ENCODE peak calls at places on chromosomes 4 and X, in five cellular contexts. R, T, B, V and E are unnamed samples.

GRCh38 chr4:147924604-147925412 is 192.9 kb downstream of the ARHGAP10 start:
- DNase-seq in R (peak), T (peak), B (no peak), V (no peak), E (peak)

GRCh38 chr4:26522478-26522877 is 32.2 kb upstream of the CCKAR start:
- DNase-seq in R (peak), T (no peak), B (no peak), V (peak), E (no peak)

GRCh38 chrX:53356186-53356585 is 66.3 kb downstream of the SMC1A start:
- DNase-seq in R (peak), T (peak), B (no peak), V (no peak), E (no peak)

GRCh38 chrX:20218809-20219505 is 47.8 kb downstream of the RPS6KA3 start:
- DNase-seq in R (no peak), T (no peak), B (no peak), V (no peak), E (peak)

GRCh38 chr4:93759506-93759905 is 69.0 kb upstream of the ATOH1 start:
- DNase-seq in R (peak), T (no peak), B (no peak), V (no peak), E (no peak)

GRCh38 chr4:139457318-139457717 is 3.4 kb downstream of the RAB33B start:
- DNase-seq in R (peak), T (no peak), B (no peak), V (no peak), E (no peak)

GRCh38 chrX:70694339-70695122 is 214.0 kb downstream of the TEX11 start:
- DNase-seq in R (no peak), T (no peak), B (no peak), V (no peak), E (no peak)

GRCh38 chr4:74156521-74156920 is 1.4 kb upstream of the MTHFD2L start:
- DNase-seq in R (no peak), T (no peak), B (no peak), V (no peak), E (no peak)

GRCh38 chr4:149690726-149691125 is 124.9 kb downstream of the IQCM start:
- DNase-seq in R (no peak), T (no peak), B (no peak), V (no peak), E (no peak)

GRCh38 chr4:1554876-1555265 is 129.2 kb downstream of the FAM53A start:
- DNase-seq in R (no peak), T (no peak), B (no peak), V (no peak), E (no peak)

GRCh38 chrX:40108959-40109287 is 11.2 kb upstream of the BCOR start:
- DNase-seq in R (peak), T (peak), B (peak), V (no peak), E (peak)

GRCh38 chr4:186029731-186030421 is 39.1 kb upstream of the TLR3 start:
- DNase-seq in R (peak), T (peak), B (no peak), V (peak), E (no peak)

GRCh38 chr4:153479118-153479517 is 13.0 kb downstream of the TMEM131L start:
- DNase-seq in R (no peak), T (no peak), B (no peak), V (no peak), E (no peak)

GRCh38 chr4:68076194-68076593 is 53.5 kb downstream of the TMPRSS11F start:
- DNase-seq in R (no peak), T (no peak), B (no peak), V (no peak), E (no peak)
- TF ChIP-seq CTCF in R (no peak), T (no peak), B (no peak), V (no peak), E (no peak)

DNA sequence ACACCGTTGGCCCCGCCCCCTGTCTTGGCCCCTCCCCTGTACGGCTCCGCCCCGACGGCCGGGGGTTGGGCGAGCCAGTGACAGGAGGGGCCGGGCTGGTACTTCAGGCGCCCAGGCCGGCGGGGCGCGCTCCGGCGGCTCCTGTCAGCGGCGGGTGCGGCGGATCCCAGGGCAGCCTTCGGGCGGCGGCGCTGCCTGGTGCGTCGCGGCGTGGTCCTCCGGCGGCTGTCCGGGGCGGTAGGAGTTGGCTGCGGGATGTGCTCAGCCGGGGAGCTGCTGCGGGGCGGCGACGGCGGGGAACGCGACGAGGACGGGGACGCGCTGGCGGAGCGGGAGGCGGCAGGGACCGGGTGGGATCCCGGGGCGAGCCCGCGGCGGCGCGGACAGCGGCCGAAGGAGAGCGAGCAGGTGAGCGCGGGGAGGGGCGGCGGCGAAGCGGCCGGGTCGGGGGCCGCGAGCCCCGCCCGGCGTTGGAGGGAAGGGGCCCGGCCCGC is at the start of gene FAM241A:
- DNase-seq in R (peak), T (peak), B (peak), V (no peak), E (peak)
- TF ChIP-seq CTCF in R (no peak), T (no peak), B (no peak), V (no peak), E (no peak)

GRCh38 chrX:77448170-77448569 is 981 bp downstream of the FGF16 start:
- DNase-seq in R (no peak), T (no peak), B (no peak), V (no peak), E (peak)

GRCh38 chrX:77444075-77444474 is 3.1 kb upstream of the FGF16 start:
- DNase-seq in R (peak), T (no peak), B (no peak), V (no peak), E (no peak)

GRCh38 chrX:77447339-77448149 is at the start of gene FGF16:
- DNase-seq in R (peak), T (peak), B (no peak), V (no peak), E (peak)

GRCh38 chrX:77446840-77447239 is 349 bp upstream of the FGF16 start:
- DNase-seq in R (peak), T (no peak), B (no peak), V (no peak), E (peak)

DNA sequence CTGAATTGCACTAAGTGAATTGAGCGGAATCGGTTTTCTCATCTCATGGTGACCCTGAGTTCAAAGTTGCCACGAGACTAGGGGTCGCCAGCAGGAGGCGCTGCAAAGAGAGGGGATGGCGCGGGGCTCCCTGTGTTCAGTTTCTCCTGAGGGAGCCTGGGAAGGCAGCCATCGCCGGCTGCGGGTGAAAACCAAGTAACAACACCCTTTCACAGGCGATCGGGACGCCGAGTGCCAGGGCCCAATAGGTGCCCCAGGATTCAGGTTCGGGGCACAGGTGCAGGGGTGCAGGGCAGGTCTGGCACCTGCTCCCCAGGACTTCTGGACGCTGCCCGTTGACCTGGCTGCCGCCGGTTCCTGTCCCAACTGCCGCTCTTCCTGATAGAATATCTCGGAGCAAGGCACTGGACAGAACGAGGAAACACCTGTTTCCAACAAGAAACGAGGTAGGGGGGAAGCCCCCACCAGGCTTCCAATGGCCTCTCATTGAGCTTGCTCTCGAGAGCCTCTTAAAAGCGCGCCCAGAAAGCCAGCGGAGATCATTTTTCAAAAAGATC is 1.1 kb upstream of the FGF16 start:
- DNase-seq in R (no peak), T (peak), B (peak), V (no peak), E (peak)
- TF ChIP-seq CTCF in R (no peak), T (peak), B (peak), V (peak), E (peak)

GRCh38 chrX:28585767-28586166 is 1.5 kb upstream of the IL1RAPL1 start:
- DNase-seq in R (no peak), T (no peak), B (no peak), V (no peak), E (no peak)

GRCh38 chrX:28589048-28589447 is 1.8 kb downstream of the IL1RAPL1 start:
- DNase-seq in R (no peak), T (no peak), B (no peak), V (no peak), E (no peak)

GRCh38 chrX:28584025-28584424 is 3.2 kb upstream of the IL1RAPL1 start:
- DNase-seq in R (no peak), T (no peak), B (no peak), V (no peak), E (no peak)

GRCh38 chrX:28586291-28586690 is 955 bp upstream of the IL1RAPL1 start:
- DNase-seq in R (no peak), T (peak), B (no peak), V (no peak), E (peak)

DNA sequence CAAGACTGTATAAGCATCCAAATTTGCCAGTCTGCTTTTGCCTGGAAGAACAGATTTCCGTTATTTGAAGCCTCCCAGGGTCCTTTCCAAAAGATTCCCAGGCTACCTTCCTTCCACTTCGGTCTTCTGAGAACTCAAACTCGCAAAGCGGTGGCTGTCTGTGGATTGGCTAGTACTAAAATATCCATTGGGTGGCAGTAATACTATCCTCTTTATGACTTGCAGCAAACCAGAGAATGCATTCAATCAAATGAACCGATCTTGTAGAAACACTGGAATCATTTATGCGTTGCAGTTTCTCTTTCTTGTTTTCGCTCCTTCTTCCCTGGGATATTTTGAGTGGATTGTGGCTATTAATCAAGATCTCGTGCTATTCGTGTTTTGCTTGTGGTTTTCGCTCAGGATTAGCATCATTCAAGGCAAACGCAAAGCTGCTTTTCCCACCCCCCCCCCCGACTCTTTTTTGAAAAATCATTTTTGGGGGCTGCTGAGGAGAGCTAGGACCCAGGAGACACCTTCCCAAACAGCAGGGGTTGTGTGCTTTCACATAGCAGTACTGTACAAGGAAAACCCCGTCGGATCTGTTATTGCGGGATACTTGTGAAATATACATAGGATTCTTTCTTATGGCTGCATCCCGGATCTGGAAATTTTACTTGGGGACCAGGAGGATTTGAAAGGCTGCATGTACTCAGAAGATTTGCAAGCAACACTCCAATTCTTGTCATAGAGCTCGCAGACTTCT is at the start of gene IL1RAPL1:
- DNase-seq in R (peak), T (no peak), B (no peak), V (peak), E (no peak)
- TF ChIP-seq CTCF in R (peak), T (no peak), B (peak), V (peak), E (no peak)

DNA sequence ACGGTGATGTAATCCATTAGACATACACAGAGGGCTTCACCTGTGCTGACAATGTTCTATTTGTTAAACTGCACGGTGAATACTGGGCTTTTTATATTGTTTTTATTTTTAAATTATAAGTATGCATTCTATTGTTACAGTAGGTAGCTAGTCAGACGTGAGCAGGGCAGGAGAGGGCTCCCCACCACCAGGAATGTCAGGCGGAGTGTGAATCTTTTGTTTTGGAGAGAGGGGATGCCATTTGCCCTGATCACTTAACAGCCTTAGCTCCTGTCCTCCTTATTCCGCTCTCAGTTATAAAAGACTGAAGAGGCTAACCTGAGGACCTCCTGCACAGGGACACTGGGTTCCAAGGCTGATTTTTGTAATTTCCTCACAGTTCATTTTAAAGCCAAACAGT is 151.6 kb upstream of the TAPT1 start:
- DNase-seq in R (no peak), T (no peak), B (no peak), V (no peak), E (no peak)
- TF ChIP-seq CTCF in R (no peak), T (no peak), B (no peak), V (no peak), E (no peak)

DNA sequence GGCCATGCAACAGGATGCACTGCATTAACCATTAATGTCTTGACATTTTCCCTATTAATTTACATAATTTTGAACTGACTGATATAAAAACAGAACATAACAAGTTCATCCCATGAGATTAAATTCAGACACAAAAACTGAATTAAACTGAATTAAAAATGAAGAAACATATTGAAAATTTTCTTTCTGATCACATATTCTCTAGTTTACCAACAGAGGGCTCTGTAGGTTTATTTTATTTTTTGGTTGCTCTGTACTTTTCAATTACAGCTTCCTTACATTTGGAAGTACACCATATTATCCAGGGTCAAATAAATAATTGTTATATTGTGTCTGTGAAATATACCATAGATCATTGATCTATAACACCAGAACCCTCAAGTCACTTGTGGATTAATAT is 27.3 kb upstream of the CT83 start:
- DNase-seq in R (peak), T (no peak), B (no peak), V (no peak), E (no peak)
- TF ChIP-seq CTCF in R (peak), T (peak), B (peak), V (no peak), E (no peak)

DNA sequence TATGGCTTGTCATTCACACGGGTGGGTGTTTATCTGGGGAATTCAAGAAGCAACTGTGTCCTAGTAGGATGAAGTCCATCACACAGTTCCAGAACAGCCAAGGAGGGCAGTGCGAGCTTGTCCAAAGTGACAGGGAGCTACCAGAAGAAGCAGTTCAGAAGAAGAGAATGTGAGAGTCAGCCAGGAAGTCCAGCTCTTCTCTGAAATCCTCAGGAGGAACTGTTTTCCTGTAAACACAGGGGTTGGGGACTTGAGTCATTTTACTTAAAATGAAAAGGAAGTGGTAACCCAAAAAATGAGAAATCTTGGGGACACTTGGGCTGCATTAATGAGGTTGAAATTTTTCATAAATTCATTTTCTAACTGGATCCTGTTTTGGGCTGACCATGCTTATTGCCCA is 8.2 kb upstream of the TLR10 start:
- DNase-seq in R (no peak), T (no peak), B (no peak), V (no peak), E (no peak)
- TF ChIP-seq CTCF in R (no peak), T (no peak), B (no peak), V (no peak), E (no peak)

DNA sequence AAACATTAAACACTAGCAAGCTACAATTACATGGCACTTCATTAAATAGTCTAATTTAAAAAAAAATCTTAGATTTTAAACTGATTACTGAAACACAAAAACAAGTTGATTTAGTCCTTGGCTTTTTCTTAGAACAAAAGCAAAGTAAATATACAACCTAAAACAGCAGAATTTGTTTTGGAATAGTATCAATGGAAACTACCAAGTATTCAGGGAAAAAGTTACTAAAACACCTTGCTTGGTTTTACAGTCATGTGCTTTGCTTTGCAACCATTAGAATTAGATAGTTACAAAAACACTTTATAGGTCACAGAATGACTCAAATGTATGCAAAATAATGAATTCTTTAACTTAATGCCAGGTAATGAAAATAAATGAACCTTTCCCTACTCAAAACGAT is 105.3 kb downstream of the CNOT6L start:
- DNase-seq in R (no peak), T (no peak), B (no peak), V (no peak), E (no peak)
- TF ChIP-seq CTCF in R (no peak), T (no peak), B (no peak), V (no peak), E (no peak)

GRCh38 chr4:90120037-90120436 is 7.2 kb upstream of the CCSER1 start:
- DNase-seq in R (no peak), T (no peak), B (no peak), V (no peak), E (no peak)
- TF ChIP-seq CTCF in R (no peak), T (no peak), B (no peak), V (no peak), E (no peak)